ENCODE peak calls at places on chromosomes 13 and 19, in seven cellular contexts. P, B, E, Q, T, L and K are unnamed samples.
A peak's percentile ranks its signal among the peaks of the same experiment; 100 is the strongest.

GRCh38 chr19:2375341-2376121 is 15.5 kb downstream of the TMPRSS9 start:
- DNase-seq in Q (no peak), P (no peak), L (no peak), B (no peak), E (no peak), T (no peak), K (no peak)

GRCh38 chr13:24216176-24216575 is 55.7 kb downstream of the SPATA13 start:
- DNase-seq in P (peak; percentile 54), L (no peak), Q (no peak), B (no peak), T (no peak), E (no peak), K (no peak)

GRCh38 chr19:2487780-2488330 is 11.9 kb downstream of the GADD45B start:
- DNase-seq in L (peak; percentile 69), T (no peak), B (no peak), E (no peak), Q (no peak), P (no peak), K (peak; percentile 77)

GRCh38 chr13:99894835-99895427 is 76.6 kb downstream of the ZIC5 start:
- DNase-seq in Q (peak; percentile 11), L (no peak), E (no peak), P (no peak), T (peak; percentile 25), B (no peak), K (no peak)

GRCh38 chr13:42215578-42216421 is 56.2 kb upstream of the AKAP11 start:
- DNase-seq in P (peak; percentile 16), E (no peak), L (no peak), T (peak; percentile 35), Q (peak; percentile 68), B (no peak), K (no peak)

GRCh38 chr13:59247166-59247565 is 916.6 kb downstream of the DIAPH3 start:
- DNase-seq in T (peak; percentile 7), L (no peak), B (no peak), Q (no peak), P (no peak), E (peak; percentile 45), K (peak; percentile 74)

GRCh38 chr19:46076951-46077814 is 36.4 kb upstream of the IGFL4 start:
- DNase-seq in L (no peak), E (no peak), B (no peak), Q (peak; percentile 79), T (peak; percentile 69), P (peak; percentile 69), K (peak; percentile 66)

GRCh38 chr13:92804926-92805325 is 421.7 kb upstream of the GPC6 start:
- DNase-seq in P (no peak), E (no peak), B (no peak), L (no peak), T (no peak), Q (peak; percentile 25), K (no peak)

GRCh38 chr13:34993470-34993869 is 51.4 kb downstream of the NBEA start:
- DNase-seq in E (no peak), P (peak; percentile 1), B (no peak), Q (peak; percentile 7), L (no peak), T (no peak), K (no peak)

GRCh38 chr13:85798999-85799646 is at the start of gene SLITRK6:
- DNase-seq in P (peak; percentile 94), B (no peak), Q (peak; percentile 91), T (peak; percentile 17), L (no peak), E (no peak), K (no peak)

GRCh38 chr19:12350890-12351197 is 14.6 kb downstream of the ZNF442 start:
- DNase-seq in T (no peak), Q (peak; percentile 5), B (no peak), E (no peak), L (no peak), P (no peak), K (no peak)
- H3K9me3 ChIP-seq in T (peaks cover 93% of the 10 kb centered on the region), Q (peaks cover 2% of the 10 kb centered on the region), B (peaks cover 21% of the 10 kb centered on the region), E (peaks cover 83% of the 10 kb centered on the region), L (peaks cover 17% of the 10 kb centered on the region), P (peaks cover 30% of the 10 kb centered on the region), K (peaks cover 55% of the 10 kb centered on the region)

DNA sequence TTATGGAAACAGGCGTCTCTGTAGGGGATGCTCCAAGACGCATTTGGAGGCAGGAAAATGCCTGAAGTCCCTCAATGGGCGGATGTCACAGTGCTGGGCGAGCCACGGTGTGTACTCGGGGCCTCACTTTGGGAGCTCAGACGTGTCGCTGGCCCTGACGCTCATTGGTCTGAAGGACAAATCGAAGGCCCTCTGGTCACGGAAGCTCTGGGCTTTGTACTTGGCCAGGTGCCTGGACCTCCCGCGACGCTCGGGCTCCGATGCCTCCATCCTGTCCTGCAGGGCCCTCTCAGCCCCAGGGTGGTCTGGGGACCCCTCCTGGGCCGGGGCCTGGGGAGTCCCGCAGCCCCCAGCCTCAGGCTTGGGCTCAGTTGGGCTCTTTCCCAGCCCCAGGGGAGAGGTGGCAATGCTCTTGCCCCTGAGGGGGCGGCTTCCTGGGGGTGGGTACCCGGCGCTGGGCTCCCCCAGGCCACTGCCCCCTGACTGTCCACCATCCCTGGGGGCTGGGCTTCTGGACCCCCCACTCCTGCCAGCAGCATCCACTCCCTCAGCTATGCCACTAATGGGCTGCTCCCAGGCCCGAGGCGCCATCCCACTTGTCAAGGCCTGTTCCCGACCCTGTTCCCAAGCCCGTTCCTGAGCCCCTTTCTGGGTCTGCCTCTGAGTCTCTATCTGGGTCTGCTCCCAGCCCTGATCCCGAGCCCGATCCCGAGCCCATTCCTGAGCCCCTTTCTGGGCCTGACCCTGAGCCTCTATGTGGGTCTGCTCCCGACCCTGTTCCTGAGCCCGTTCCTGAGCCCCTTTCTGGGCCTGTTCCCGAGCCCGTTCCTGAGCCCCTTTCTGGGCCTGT is 39.5 kb upstream of the GRTP1 start:
- DNase-seq in E (peak; percentile 26), Q (no peak), B (no peak), T (no peak), P (no peak), L (no peak), K (no peak)
- H3K4me1 ChIP-seq in E (peaks cover 9% of the 10 kb centered on the region), Q (no peaks in the 10 kb centered on the region), B (no peaks in the 10 kb centered on the region), T (no peaks in the 10 kb centered on the region), P (no peaks in the 10 kb centered on the region), L (no peaks in the 10 kb centered on the region), K (no peaks in the 10 kb centered on the region)

GRCh38 chr13:104297075-104297474 is 1230.9 kb upstream of the SLC10A2 start:
- DNase-seq in T (no peak), P (no peak), L (no peak), B (no peak), E (no peak), Q (peak; percentile 51), K (no peak)
- H3K9me3 ChIP-seq in T (no peaks in the 10 kb centered on the region), P (no peaks in the 10 kb centered on the region), L (no peaks in the 10 kb centered on the region), B (no peaks in the 10 kb centered on the region), E (no peaks in the 10 kb centered on the region), Q (no peaks in the 10 kb centered on the region), K (no peaks in the 10 kb centered on the region)

GRCh38 chr19:1173160-1173844 is 766 bp downstream of the SBNO2 start:
- DNase-seq in T (peak; percentile 54), E (no peak), L (no peak), B (peak; percentile 60), Q (no peak), P (no peak), K (peak; percentile 88)
- H3K4me1 ChIP-seq in T (peaks cover 13% of the 10 kb centered on the region), E (peaks cover 67% of the 10 kb centered on the region), L (no peaks in the 10 kb centered on the region), B (peaks cover 22% of the 10 kb centered on the region), Q (peaks cover 38% of the 10 kb centered on the region), P (peaks cover 59% of the 10 kb centered on the region), K (peaks cover 22% of the 10 kb centered on the region)

GRCh38 chr13:29103036-29103800 is 283.1 kb downstream of the MTUS2 start:
- DNase-seq in T (no peak), Q (no peak), B (no peak), E (no peak), L (no peak), P (no peak), K (no peak)
- H3K9me3 ChIP-seq in T (no peaks in the 10 kb centered on the region), Q (no peaks in the 10 kb centered on the region), B (no peaks in the 10 kb centered on the region), E (no peaks in the 10 kb centered on the region), L (no peaks in the 10 kb centered on the region), P (peaks cover 13% of the 10 kb centered on the region), K (no peaks in the 10 kb centered on the region)

GRCh38 chr13:82802528-82802927 is 1079.7 kb downstream of the SLITRK1 start:
- DNase-seq in P (no peak), E (no peak), Q (no peak), T (no peak), B (no peak), L (no peak), K (no peak)
- H3K4me1 ChIP-seq in P (no peaks in the 10 kb centered on the region), E (no peaks in the 10 kb centered on the region), Q (no peaks in the 10 kb centered on the region), T (no peaks in the 10 kb centered on the region), B (no peaks in the 10 kb centered on the region), L (no peaks in the 10 kb centered on the region), K (no peaks in the 10 kb centered on the region)

DNA sequence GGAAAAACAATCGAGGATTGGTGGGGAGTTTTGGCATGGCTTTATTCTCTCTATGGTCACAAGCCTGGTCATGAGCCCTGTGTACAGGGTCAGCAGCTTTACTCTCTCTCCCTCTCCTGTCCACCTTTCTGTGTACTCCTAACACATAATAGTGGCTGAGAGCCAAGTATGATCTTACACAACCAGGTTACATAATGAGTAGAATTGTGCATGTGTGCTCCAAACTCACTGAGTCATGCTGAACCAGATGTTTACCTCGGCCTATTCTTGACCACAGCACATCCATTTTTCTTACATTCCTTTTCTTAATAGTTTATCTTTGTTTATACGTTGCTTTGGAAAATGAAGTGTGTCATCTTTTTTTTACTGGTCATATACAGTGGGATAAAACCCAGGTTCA is 53.1 kb downstream of the ZNF254 start:
- DNase-seq in Q (peak; percentile 75), E (no peak), B (no peak), P (peak; percentile 93), T (no peak), L (no peak), K (no peak)
- H3K9me3 ChIP-seq in Q (no peaks in the 10 kb centered on the region), E (peaks cover 96% of the 10 kb centered on the region), B (peaks cover 32% of the 10 kb centered on the region), P (peaks cover 34% of the 10 kb centered on the region), T (peaks cover 93% of the 10 kb centered on the region), L (peaks cover 25% of the 10 kb centered on the region), K (peaks cover 22% of the 10 kb centered on the region)

GRCh38 chr13:53422415-53422814 is 393.8 kb downstream of the OLFM4 start:
- DNase-seq in B (no peak), L (no peak), P (no peak), Q (no peak), T (no peak), E (no peak), K (no peak)

DNA sequence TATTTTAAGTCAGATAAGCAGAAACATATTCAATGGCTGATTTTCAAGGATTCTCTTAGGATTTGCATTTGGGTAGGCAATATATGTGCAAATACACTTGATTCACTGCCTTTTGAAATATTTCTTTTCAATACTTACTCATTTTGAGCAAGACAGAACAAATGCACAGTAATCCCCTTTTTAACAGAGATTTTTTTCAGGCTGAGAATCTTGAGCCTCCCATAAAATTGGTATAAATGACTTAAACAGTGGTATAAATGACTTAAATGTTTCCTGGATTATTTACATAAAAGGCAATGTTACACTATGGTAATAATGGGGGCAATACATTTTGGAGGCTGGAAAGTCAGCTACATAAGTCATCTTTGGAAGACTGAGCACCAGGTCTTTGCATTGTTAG is 389.0 kb downstream of the OLFM4 start:
- DNase-seq in P (no peak), B (no peak), L (no peak), E (no peak), Q (no peak), T (no peak), K (no peak)
- H3K4me1 ChIP-seq in P (no peaks in the 10 kb centered on the region), B (no peaks in the 10 kb centered on the region), L (no peaks in the 10 kb centered on the region), E (no peaks in the 10 kb centered on the region), Q (no peaks in the 10 kb centered on the region), T (no peaks in the 10 kb centered on the region), K (no peaks in the 10 kb centered on the region)